ENCODE peak calls at places on chromosomes 16 and 17, in six cellular contexts. M is prostate gland, T is IMR-90, G is testis, E is body of pancreas, X is tibial nerve. A is an unnamed sample.

GRCh38 chr16:88067530-88068411 is 116.5 kb downstream of the BANP start:
- DNase-seq in T (no peak), X (no peak), E (no peak), M (no peak), G (no peak), A (peak)

GRCh38 chr17:69411766-69412165 is 2.7 kb upstream of the MAP2K6 start:
- DNase-seq in M (no peak), G (no peak), E (no peak), X (no peak), T (no peak), A (no peak)

GRCh38 chr17:35761601-35762000 is 914 bp downstream of the C17orf50 start:
- DNase-seq in X (no peak), E (no peak), G (no peak), M (no peak), T (no peak), A (no peak)

GRCh38 chr17:20046629-20047028 is 37.5 kb downstream of the SPECC1 start:
- DNase-seq in M (no peak), T (no peak), X (no peak), E (no peak), G (no peak), A (no peak)

GRCh38 chr17:77191266-77191665 is 50.5 kb downstream of the SEC14L1 start:
- DNase-seq in E (no peak), G (no peak), T (no peak), M (no peak), X (no peak), A (no peak)

GRCh38 chr17:80163315-80163714 is 6.5 kb upstream of the CARD14 start:
- DNase-seq in M (no peak), X (no peak), T (no peak), E (no peak), G (no peak), A (no peak)

GRCh38 chr17:43952724-43953666 is 745 bp downstream of the PYY start:
- DNase-seq in M (no peak), X (no peak), G (peak), T (no peak), E (no peak), A (no peak)

GRCh38 chr16:89909777-89910716 is 8.6 kb upstream of the MC1R start:
- DNase-seq in E (peak), T (peak), M (peak), X (peak), G (peak), A (peak)

GRCh38 chr17:67568961-67569360 is 148.8 kb upstream of the NOL11 start:
- DNase-seq in G (no peak), X (no peak), E (no peak), M (no peak), T (no peak), A (no peak)

GRCh38 chr17:4557626-4558310 is 2.6 kb upstream of the MYBBP1A start:
- DNase-seq in X (no peak), M (no peak), T (no peak), G (no peak), E (no peak), A (peak)
- TF ChIP-seq POLR2A in X (no peak), M (no peak), T (no peak), G (no peak), E (no peak), A (no peak)

DNA sequence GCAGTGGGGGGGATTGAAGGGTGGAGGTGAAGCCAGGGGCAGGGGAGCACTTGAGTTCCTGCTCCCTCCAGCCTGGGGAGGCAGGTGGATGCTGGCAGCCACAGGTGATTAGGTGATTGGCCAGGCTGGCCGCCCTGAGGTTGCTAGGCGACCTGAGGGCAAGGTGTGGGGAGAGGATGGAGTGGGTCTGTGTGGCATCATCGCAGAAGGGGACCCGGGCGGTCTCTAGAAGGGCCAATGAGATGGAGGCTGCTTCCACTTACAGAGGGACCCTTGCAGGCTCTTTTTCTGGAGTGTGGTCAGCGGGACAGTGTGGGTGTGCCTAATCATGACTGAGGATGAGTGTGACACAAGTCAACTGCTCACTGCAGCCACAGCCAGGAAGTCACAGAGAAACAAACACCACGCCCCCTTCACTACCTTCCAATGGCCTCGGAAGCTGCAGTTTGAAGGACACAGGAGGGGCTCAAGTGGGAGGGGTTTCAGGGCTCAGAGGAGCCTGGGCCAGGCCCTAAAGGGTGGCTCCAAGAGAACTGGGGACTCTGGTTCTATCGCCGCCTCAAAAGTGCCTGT is 116.0 kb upstream of the SDK2 start:
- DNase-seq in E (no peak), T (no peak), M (no peak), G (no peak), X (no peak), A (no peak)
- H3K27ac ChIP-seq in E (no peak), T (no peak), M (no peak), G (no peak), X (no peak), A (no peak)

DNA sequence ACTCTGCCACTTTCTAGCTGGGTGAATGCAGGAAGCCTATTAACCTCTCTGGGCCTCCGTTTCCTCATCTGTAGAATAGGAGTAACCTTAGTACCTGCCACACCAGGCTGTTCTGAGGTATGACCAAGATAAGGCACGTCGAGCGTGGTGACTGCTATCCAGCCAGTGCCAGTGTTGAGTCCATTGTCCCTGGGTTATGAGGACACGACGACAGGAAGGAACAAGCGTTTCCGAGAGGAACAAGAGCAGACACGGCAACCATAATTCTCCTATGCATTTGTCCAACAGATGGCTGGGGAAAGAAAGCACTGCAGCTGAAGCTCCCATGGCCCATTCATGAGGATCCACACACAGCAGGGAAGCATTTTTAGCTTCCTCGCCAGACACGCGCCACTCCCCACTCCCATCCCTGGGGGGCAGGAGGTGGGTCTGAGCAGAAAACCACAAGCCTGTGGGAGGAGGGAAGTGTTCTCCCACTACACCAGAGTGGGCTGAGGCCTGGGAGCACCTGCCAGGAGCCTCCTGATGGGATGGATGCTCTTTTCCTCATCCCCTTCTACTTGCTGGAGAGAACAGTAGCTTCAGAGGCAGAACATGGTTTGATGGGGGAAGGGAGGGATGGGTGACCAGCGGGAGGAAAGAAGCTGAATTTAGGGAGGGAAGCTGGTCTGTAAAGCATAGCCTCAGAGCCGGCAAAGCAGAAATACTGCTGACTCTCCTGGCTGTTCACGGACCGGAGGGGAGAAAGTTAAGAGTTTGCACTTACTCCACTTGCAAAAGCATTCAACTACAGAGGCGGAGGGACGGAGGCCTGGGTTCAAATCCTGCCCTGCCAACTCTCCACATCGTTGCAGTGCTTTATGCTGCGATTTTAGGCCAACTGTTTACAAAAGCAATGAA is 2.7 kb downstream of the COTL1 start:
- DNase-seq in X (no peak), G (no peak), E (no peak), M (no peak), T (no peak), A (no peak)
- TF ChIP-seq POLR2A in X (no peak), G (no peak), E (no peak), M (no peak), T (peak), A (no peak)

DNA sequence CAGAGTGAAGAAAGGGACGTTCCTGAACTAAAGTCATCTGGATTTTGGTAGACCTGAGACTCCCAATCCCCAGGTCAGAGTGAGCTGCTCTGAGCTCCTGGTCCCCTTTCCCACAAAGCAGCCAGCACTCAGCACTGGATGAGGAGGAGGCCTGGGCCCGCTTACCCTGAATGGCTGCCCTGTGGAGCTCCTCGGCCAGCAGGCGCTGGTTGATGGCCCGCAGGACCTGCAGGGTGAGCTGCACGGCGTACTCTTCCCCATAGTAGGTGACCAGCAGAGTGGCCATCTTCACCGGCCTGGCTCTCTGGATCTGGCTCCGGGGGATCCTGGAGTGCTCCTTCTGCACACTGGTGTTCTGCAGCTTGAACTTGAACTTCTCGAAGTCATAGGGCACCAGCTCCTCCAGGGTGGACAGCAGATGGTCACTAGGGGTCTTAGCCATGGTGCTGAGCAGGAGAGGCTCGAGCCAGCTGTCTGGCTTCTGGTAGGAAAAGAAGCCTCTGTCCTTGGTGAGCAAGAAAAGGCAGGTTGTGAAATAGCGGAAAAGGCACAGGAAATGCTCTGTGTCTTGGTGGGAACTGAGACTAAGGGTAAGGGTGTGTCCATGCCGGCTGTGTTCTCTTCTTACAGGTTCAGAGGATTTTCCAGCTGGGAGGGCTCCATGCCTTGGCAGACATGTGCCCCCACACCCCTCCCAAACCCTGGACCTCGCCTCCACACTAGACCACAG is at the start of gene MEFV:
- DNase-seq in E (no peak), X (no peak), G (no peak), M (no peak), T (peak), A (peak)
- H3K27ac ChIP-seq in E (no peak), X (no peak), G (no peak), M (no peak), T (no peak), A (no peak)

A was measured in heart left ventricle.